ENCODE peak calls at places on chromosomes 6 and 20, in ten cellular contexts. J is GM19239; Z is SJSA1; R is stimulated activated CD4-positive, alpha-beta T cell treated with anti-CD3 and anti-CD28 coated beads, Interleukin-15, amount 100 ng/mL, for 1 hour; G is activated naive CD4-positive, alpha-beta T cell treated with anti-CD3 and anti-CD28 coated beads, Interleukin-2, amount 10 ng/mL, durations not matched to agents 7 days and 5 days; E is stimulated activated CD8-positive, alpha-beta memory T cell treated with anti-CD3 and anti-CD28 coated beads, Interleukin-7, amount 100 ng/mL, for 1 hour; K is GM10248; X is HS-27A; L is upper lobe of right lung; H is NCI-H2227 treated with DMSO at 0.1 percent for 48 hours. V is an unnamed sample.

GRCh38 chr6:170292778-170293164 is 1.9 kb upstream of the DLL1 start:
- DNase-seq in J (no peak), Z (no peak), R (no peak), G (no peak), E (no peak), K (no peak), X (no peak), L (no peak), H (no peak), V (no peak)

GRCh38 chr20:2130668-2131067 is 29.0 kb downstream of the STK35 start:
- DNase-seq in J (no peak), Z (no peak), R (no peak), G (no peak), E (no peak), K (no peak), X (no peak), L (no peak), H (no peak), V (no peak)

GRCh38 chr6:31954511-31954910 is 4.3 kb downstream of the NELFE start:
- DNase-seq in J (no peak), Z (no peak), R (no peak), G (no peak), E (no peak), K (no peak), X (no peak), L (no peak), H (no peak), V (no peak)

GRCh38 chr6:75334266-75335040 is 49.9 kb upstream of the TMEM30A start:
- DNase-seq in J (no peak), Z (peak; percentile 77), R (no peak), G (no peak), E (no peak), K (no peak), X (no peak), L (no peak), H (no peak), V (no peak)

GRCh38 chr6:32819729-32820128 is 2.9 kb upstream of the HLA-DOB start:
- DNase-seq in J (no peak), Z (no peak), R (no peak), G (no peak), E (no peak), K (no peak), X (no peak), L (no peak), H (no peak), V (no peak)

GRCh38 chr20:62835931-62836861 is 19.3 kb downstream of the COL9A3 start:
- DNase-seq in J (no peak), Z (no peak), R (no peak), G (no peak), E (no peak), K (no peak), X (no peak), L (no peak), H (no peak), V (no peak)

GRCh38 chr6:52962701-52963100 is 32.4 kb downstream of the GSTA4 start:
- DNase-seq in J (no peak), Z (no peak), R (no peak), G (no peak), E (no peak), K (no peak), X (no peak), L (no peak), H (no peak), V (no peak)

GRCh38 chr6:39076993-39077535 is 28.5 kb downstream of the GLP1R start:
- DNase-seq in J (no peak), Z (no peak), R (no peak), G (no peak), E (no peak), K (peak; percentile 29), X (no peak), L (no peak), H (no peak), V (no peak)

GRCh38 chr6:131096786-131097185 is 33.7 kb upstream of the EPB41L2 start:
- DNase-seq in J (no peak), Z (no peak), R (no peak), G (no peak), E (no peak), K (no peak), X (no peak), L (no peak), H (no peak), V (no peak)

GRCh38 chr6:31574106-31575061 is 981 bp upstream of the TNF start:
- DNase-seq in J (no peak), Z (no peak), R (peak; percentile 35), G (no peak), E (no peak), K (no peak), X (no peak), L (no peak), H (no peak), V (no peak)

GRCh38 chr6:31791324-31792089 is 4.0 kb downstream of the VARS1 start:
- DNase-seq in J (no peak), Z (peak; percentile 45), R (no peak), G (peak; percentile 54), E (no peak), K (peak; percentile 53), X (no peak), L (no peak), H (peak; percentile 74), V (no peak)

GRCh38 chr6:72037006-72037405 is 150.7 kb downstream of the RIMS1 start:
- DNase-seq in J (no peak), Z (no peak), R (no peak), G (no peak), E (no peak), K (no peak), X (no peak), L (no peak), H (no peak), V (no peak)

GRCh38 chr6:160031442-160031841 is 62.6 kb downstream of the IGF2R start:
- DNase-seq in J (no peak), Z (no peak), R (no peak), G (no peak), E (no peak), K (no peak), X (no peak), L (no peak), H (no peak), V (no peak)

GRCh38 chr20:50113420-50114224 is 672 bp upstream of the UBE2V1 start:
- DNase-seq in J (no peak), Z (no peak), R (no peak), G (no peak), E (no peak), K (no peak), X (no peak), L (no peak), H (no peak), V (no peak)

GRCh38 chr6:134676307-134677281 is 273.3 kb downstream of the ALDH8A1 start:
- DNase-seq in J (no peak), Z (no peak), R (no peak), G (no peak), E (no peak), K (no peak), X (no peak), L (no peak), H (peak; percentile 12), V (peak; percentile 93)

GRCh38 chr6:152979116-152979515 is 3.7 kb downstream of the FBXO5 start:
- DNase-seq in J (no peak), Z (no peak), R (no peak), G (no peak), E (no peak), K (no peak), X (no peak), L (no peak), H (no peak), V (no peak)

GRCh38 chr6:97203343-97203742 is 79.7 kb downstream of the MMS22L start:
- DNase-seq in J (no peak), Z (no peak), R (no peak), G (no peak), E (no peak), K (no peak), X (no peak), L (no peak), H (no peak), V (no peak)

GRCh38 chr6:36309212-36309611 is 27.5 kb downstream of the BNIP5 start:
- DNase-seq in J (no peak), Z (no peak), R (no peak), G (no peak), E (no peak), K (no peak), X (no peak), L (no peak), H (no peak), V (no peak)

GRCh38 chr6:78611886-78612480 is 255.4 kb upstream of the IRAK1BP1 start:
- DNase-seq in J (no peak), Z (no peak), R (no peak), G (no peak), E (no peak), K (no peak), X (no peak), L (no peak), H (no peak), V (no peak)

GRCh38 chr20:2865101-2865500 is 8.2 kb upstream of the PTPRA start:
- DNase-seq in J (no peak), Z (no peak), R (no peak), G (no peak), E (no peak), K (no peak), X (no peak), L (no peak), H (no peak), V (no peak)

GRCh38 chr6:169847773-169848380 is 96.5 kb downstream of the ERMARD start:
- DNase-seq in J (no peak), Z (no peak), R (no peak), G (no peak), E (no peak), K (no peak), X (no peak), L (peak; percentile 53), H (no peak), V (no peak)